ENCODE peak calls at places on chromosome 5, in ten cellular contexts. L is progenitor cell of endocrine pancreas, Z is heart left ventricle, Y is HFFc6, C is A549, I is gastrocnemius medialis, F is AG04449, M is GM12864, G is tibial nerve, U is WTC11. Q is an unnamed sample.

GRCh38 chr5:125891326-125891725 is 531.9 kb upstream of the GRAMD2B start:
- DNase-seq in U (no peak), G (no peak), C (no peak), I (no peak), F (no peak), M (no peak), Z (no peak), L (no peak), Y (no peak), Q (no peak)

GRCh38 chr5:148924817-148925216 is 98.4 kb downstream of the ADRB2 start:
- DNase-seq in C (no peak), F (no peak), L (no peak), I (no peak), G (peak; percentile 15), Z (peak; percentile 45), U (no peak), Y (no peak), M (no peak), Q (no peak)

GRCh38 chr5:673837-674629 is 19.1 kb downstream of the TPPP start:
- DNase-seq in Z (peak; percentile 71), G (no peak), L (no peak), C (no peak), M (no peak), Y (no peak), I (peak; percentile 78), F (no peak), U (no peak), Q (no peak)

GRCh38 chr5:133523921-133524320 is 88.4 kb downstream of the FSTL4 start:
- DNase-seq in M (no peak), Y (no peak), G (no peak), I (no peak), L (no peak), F (no peak), Z (no peak), C (no peak), U (no peak), Q (no peak)

GRCh38 chr5:42680035-42680434 is 76.6 kb upstream of the CCDC152 start:
- DNase-seq in Y (no peak), F (no peak), L (no peak), Z (no peak), M (no peak), G (no peak), C (no peak), I (no peak), U (no peak), Q (no peak)

GRCh38 chr5:126138475-126139005 is 284.7 kb upstream of the GRAMD2B start:
- DNase-seq in I (no peak), F (no peak), Y (peak; percentile 38), U (no peak), G (no peak), M (no peak), L (no peak), C (no peak), Z (no peak), Q (no peak)

GRCh38 chr5:54807421-54807820 is 178.0 kb downstream of the ESM1 start:
- DNase-seq in Y (peak; percentile 63), I (no peak), Z (no peak), U (no peak), G (no peak), L (no peak), M (no peak), F (no peak), C (peak; percentile 33), Q (no peak)

GRCh38 chr5:127206320-127207113 is 84.1 kb upstream of the MEGF10 start:
- DNase-seq in M (no peak), F (peak; percentile 42), G (no peak), C (peak; percentile 80), U (no peak), I (no peak), L (no peak), Y (peak; percentile 22), Z (no peak), Q (no peak)

GRCh38 chr5:53287573-53287972 is 178.0 kb upstream of the MOCS2 start:
- DNase-seq in I (no peak), Y (no peak), M (no peak), Z (no peak), C (no peak), F (no peak), L (no peak), U (no peak), G (no peak), Q (no peak)

GRCh38 chr5:171462928-171463843 is 43.7 kb downstream of the FGF18 start:
- DNase-seq in L (no peak), M (no peak), Y (no peak), F (no peak), Z (no peak), G (no peak), U (no peak), I (no peak), C (no peak), Q (no peak)

GRCh38 chr5:76385540-76385939 is 17.5 kb upstream of the IQGAP2 start:
- DNase-seq in U (no peak), Z (no peak), I (no peak), Y (no peak), C (no peak), L (no peak), F (no peak), G (no peak), M (no peak), Q (no peak)

GRCh38 chr5:115377468-115378217 is 81.2 kb upstream of the CCDC112 start:
- DNase-seq in I (no peak), U (no peak), L (no peak), M (peak; percentile 22), Z (no peak), Y (peak; percentile 97), C (peak; percentile 22), G (no peak), F (peak; percentile 93), Q (no peak)

GRCh38 chr5:132176987-132177386 is 50.7 kb downstream of the P4HA2 start:
- DNase-seq in M (peak; percentile 22), U (no peak), Z (no peak), I (no peak), G (no peak), Y (no peak), F (no peak), L (no peak), C (no peak), Q (no peak)

DNA sequence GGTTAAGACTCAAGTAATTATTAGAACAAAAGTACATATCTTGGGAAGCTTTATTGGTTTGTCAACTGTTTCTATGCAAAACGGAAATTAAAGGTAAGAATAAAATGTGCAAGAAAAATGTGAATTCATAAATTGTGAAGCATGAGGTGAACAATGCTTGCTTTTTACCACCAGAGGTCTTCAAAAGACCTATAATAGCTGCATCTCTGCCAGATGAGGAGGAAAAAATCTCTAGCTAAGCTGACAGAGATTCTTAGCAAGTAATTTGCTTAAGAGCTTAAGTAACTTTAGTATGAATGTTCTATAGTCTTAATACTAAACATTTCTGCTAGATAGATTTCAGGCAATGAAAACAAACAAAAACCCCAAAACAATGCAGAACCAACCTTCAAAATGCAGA is 54.1 kb downstream of the MRPS30 start:
- DNase-seq in Z (no peak), I (no peak), M (no peak), G (no peak), C (peak; percentile 33), Y (no peak), L (no peak), F (no peak), U (no peak), Q (no peak)
- TF ChIP-seq CTCF in Z (peak; percentile 12), I (no peak), M (peak; percentile 36), G (no peak), C (peak; percentile 54), Y (peak; percentile 40), L (peak; percentile 52), F (no peak), U (peak; percentile 16), Q (no peak)

DNA sequence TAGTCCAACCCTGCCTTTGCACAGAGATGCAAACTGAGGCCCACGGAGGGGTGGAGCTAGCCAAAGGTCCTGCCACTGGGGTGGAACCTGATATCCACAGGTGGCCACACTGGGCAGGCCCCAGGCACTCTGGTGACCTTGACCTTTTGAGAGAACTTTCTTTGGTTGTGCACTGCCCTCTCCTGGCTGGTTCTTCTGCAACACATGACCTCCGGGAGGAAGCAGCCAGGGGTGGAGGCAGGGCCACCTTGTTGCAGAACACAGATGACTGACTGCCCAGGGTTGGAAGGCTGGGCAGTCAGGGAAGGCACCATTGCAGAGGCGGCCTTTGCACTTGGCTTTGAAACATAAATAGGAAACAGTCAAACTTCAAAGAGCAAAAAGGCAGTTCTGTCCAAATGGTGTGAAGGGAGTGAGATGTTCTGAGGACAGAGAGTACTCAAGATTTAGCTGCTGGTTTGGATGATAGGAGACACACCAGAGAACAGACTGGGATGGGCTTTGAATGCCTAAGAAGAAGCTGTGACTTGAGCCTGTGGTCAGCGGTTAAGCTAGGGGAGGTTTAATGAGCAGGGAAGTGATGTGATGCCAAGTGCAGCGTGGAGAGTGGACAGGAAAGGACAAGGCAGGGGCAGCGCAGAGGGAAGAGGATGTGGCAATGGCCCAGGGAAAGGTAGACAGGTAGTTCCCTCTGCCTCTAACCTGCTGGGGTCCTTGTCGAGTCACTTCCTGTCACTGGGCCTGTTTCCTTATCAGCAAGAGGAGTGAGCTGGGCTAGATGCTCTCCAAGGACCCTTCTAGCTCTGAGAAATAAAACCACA is 6.8 kb upstream of the TCOF1 start:
- DNase-seq in F (no peak), L (peak; percentile 55), U (peak; percentile 88), M (peak; percentile 38), Z (peak; percentile 77), G (peak; percentile 83), Y (peak; percentile 71), I (peak; percentile 92), C (peak; percentile 83), Q (peak; percentile 80)
- TF ChIP-seq CTCF in F (peak; percentile 79), L (peak; percentile 70), U (peak; percentile 65), M (peak; percentile 75), Z (peak; percentile 47), G (peak; percentile 52), Y (peak; percentile 92), I (peak; percentile 45), C (peak; percentile 93), Q (peak; percentile 68)

GRCh38 chr5:141359790-141360426 is at the start of gene PCDHGB2:
- DNase-seq in G (no peak), Y (peak; percentile 41), M (peak; percentile 49), Z (no peak), F (no peak), I (no peak), C (no peak), U (peak; percentile 46), L (no peak), Q (no peak)
- TF ChIP-seq CTCF in G (no peak), Y (peak; percentile 76), M (peak; percentile 66), Z (peak; percentile 51), F (peak; percentile 15), I (peak; percentile 26), C (no peak), U (peak; percentile 65), L (no peak), Q (peak; percentile 15)

DNA sequence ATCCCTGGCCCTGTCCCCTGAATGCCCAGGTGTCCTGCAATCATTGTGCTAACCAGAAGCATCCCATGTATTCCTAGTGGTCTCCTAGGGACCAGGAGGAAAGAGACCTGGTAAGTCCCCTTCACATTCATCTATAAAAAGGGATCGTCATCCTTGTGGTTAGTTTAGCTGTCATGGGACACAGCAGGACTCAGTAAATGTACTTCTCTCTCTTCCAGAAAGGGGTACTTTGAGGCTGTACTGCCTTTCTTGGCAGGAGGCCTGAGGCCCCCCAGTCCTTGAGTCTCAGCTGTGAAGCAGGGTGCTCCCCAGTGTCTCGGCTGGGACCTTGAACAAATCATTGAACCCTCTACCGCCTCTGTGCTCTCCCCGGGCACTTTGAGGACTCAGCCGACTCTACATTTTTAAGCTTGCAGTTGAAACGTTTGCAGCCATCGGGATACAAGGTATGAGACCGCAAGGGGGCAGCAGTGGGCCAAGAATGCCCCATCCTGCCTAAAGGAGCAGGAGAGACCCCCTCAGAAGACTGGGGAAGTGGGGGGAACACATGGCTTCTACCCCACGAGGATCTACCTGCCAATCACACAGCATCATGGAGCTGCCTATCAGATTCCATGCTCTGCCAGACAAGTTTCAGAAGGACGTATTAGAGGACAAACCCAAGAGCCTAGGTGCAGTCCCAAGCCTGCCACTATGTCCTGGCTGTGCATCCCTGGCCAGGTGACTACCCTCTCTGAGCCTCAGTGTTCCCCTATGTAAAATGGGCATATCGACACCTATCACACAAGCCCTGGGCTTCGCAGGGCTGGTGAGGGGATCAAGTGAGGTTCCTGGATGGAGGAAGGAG is 2.4 kb upstream of the PHYKPL start:
- DNase-seq in Z (peak; percentile 68), Y (peak; percentile 38), F (no peak), U (peak; percentile 93), C (peak; percentile 66), M (no peak), I (peak; percentile 71), G (peak; percentile 84), L (peak; percentile 73), Q (peak; percentile 92)
- TF ChIP-seq CTCF in Z (peak; percentile 74), Y (peak; percentile 83), F (peak; percentile 68), U (peak; percentile 78), C (peak; percentile 65), M (peak; percentile 89), I (peak; percentile 65), G (peak; percentile 54), L (peak; percentile 76), Q (peak; percentile 80)